ENCODE peak calls at places on chromosome 21, in ten cellular contexts. J is OCI-LY7; B is upper lobe of right lung; V is mammary epithelial cell; T is AG04450; H is CD8-positive, alpha-beta T cell; R is endothelial cell of umbilical vein; D is cardiac muscle cell; Q is astrocyte; X is ovary. C is an unnamed sample.

GRCh38 chr21:45513003-45513706 is 29.1 kb downstream of the SLC19A1 start:
- DNase-seq in Q (no peak), B (peak; percentile 82), R (no peak), V (no peak), H (no peak), T (no peak), X (peak; percentile 24), J (no peak), D (no peak), C (no peak)

GRCh38 chr21:41465176-41465781 is 39.2 kb downstream of the MX1 start:
- DNase-seq in X (no peak), T (no peak), V (no peak), B (no peak), J (no peak), R (no peak), Q (no peak), D (no peak), H (no peak), C (no peak)

GRCh38 chr21:15037894-15038293 is 26.9 kb downstream of the NRIP1 start:
- DNase-seq in V (no peak), R (no peak), Q (no peak), B (no peak), T (no peak), H (no peak), D (no peak), J (no peak), X (no peak), C (no peak)

GRCh38 chr21:32378956-32379355 is 13.9 kb downstream of the URB1 start:
- DNase-seq in D (no peak), T (no peak), B (no peak), R (no peak), V (no peak), Q (no peak), J (no peak), H (no peak), X (no peak), C (no peak)

GRCh38 chr21:33230518-33231324 is 983 bp downstream of the IFNAR2 start:
- DNase-seq in H (peak; percentile 44), X (no peak), T (no peak), B (peak; percentile 76), R (peak; percentile 83), V (peak; percentile 83), D (peak; percentile 58), J (peak; percentile 83), Q (peak; percentile 56), C (peak; percentile 77)

GRCh38 chr21:26719750-26720149 is 125.5 kb downstream of the ADAMTS1 start:
- DNase-seq in T (no peak), V (no peak), D (no peak), X (no peak), B (no peak), R (no peak), Q (no peak), H (no peak), J (no peak), C (no peak)

GRCh38 chr21:36487641-36488307 is 7.9 kb upstream of the CLDN14 start:
- DNase-seq in H (no peak), T (no peak), B (no peak), J (peak; percentile 14), D (peak; percentile 39), V (peak; percentile 87), R (peak; percentile 73), X (no peak), Q (peak; percentile 55), C (no peak)

GRCh38 chr21:29499734-29500343 is 201.1 kb downstream of the BACH1 start:
- DNase-seq in J (no peak), R (peak; percentile 28), T (no peak), V (peak; percentile 51), X (no peak), H (no peak), B (no peak), Q (no peak), D (peak; percentile 57), C (no peak)

GRCh38 chr21:45266518-45267389 is 20.9 kb downstream of the POFUT2 start:
- DNase-seq in B (peak; percentile 38), X (no peak), Q (peak; percentile 16), J (no peak), V (no peak), T (no peak), D (no peak), R (no peak), H (peak; percentile 55), C (no peak)

GRCh38 chr21:45261093-45261492 is 26.6 kb downstream of the POFUT2 start:
- DNase-seq in B (no peak), D (no peak), R (no peak), J (no peak), V (no peak), T (no peak), H (no peak), X (no peak), Q (no peak), C (peak; percentile 52)

GRCh38 chr21:29287383-29287782 is 11.3 kb upstream of the BACH1 start:
- DNase-seq in V (no peak), X (no peak), D (peak; percentile 44), H (no peak), T (no peak), Q (no peak), B (no peak), J (no peak), R (peak; percentile 60), C (no peak)

GRCh38 chr21:32096411-32096810 is 182.4 kb downstream of the MIS18A start:
- DNase-seq in T (no peak), B (no peak), Q (no peak), D (peak; percentile 12), J (peak; percentile 11), X (no peak), R (peak; percentile 17), H (no peak), V (no peak), C (no peak)

GRCh38 chr21:41751621-41752020 is 15.2 kb downstream of the RIPK4 start:
- DNase-seq in V (peak; percentile 87), J (no peak), T (no peak), R (no peak), D (no peak), B (peak; percentile 81), X (no peak), Q (no peak), H (no peak), C (no peak)

GRCh38 chr21:32257952-32258785 is 20.7 kb downstream of the MIS18A start:
- DNase-seq in R (peak; percentile 80), V (peak; percentile 68), H (peak; percentile 27), B (no peak), X (peak; percentile 73), J (peak; percentile 62), T (peak; percentile 54), Q (peak; percentile 61), D (peak; percentile 91), C (no peak)

GRCh38 chr21:45905196-45905595 is 76.4 kb upstream of the COL6A1 start:
- DNase-seq in X (no peak), D (no peak), V (no peak), B (no peak), Q (no peak), J (no peak), H (no peak), T (no peak), R (no peak), C (no peak)

GRCh38 chr21:45456014-45456835 is 51.3 kb downstream of the COL18A1 start:
- DNase-seq in D (no peak), B (no peak), X (no peak), V (no peak), Q (no peak), R (no peak), T (no peak), H (no peak), J (no peak), C (no peak)

GRCh38 chr21:26846036-26846931 is 1.1 kb upstream of the ADAMTS1 start:
- DNase-seq in J (no peak), T (no peak), R (peak; percentile 59), B (peak; percentile 86), H (no peak), Q (peak; percentile 47), D (peak; percentile 93), X (peak; percentile 92), V (peak; percentile 50), C (peak; percentile 92)

GRCh38 chr21:33121715-33122475 is 52.0 kb downstream of the OLIG1 start:
- DNase-seq in R (peak; percentile 16), V (peak; percentile 12), X (no peak), J (peak; percentile 56), T (no peak), B (no peak), H (no peak), D (peak; percentile 16), Q (peak; percentile 19), C (no peak)

GRCh38 chr21:37370152-37371040 is 3.8 kb downstream of the DYRK1A start:
- DNase-seq in V (peak; percentile 67), R (peak; percentile 89), H (no peak), J (peak; percentile 21), X (no peak), T (no peak), B (no peak), Q (peak; percentile 67), D (peak; percentile 61), C (no peak)

GRCh38 chr21:18517905-18518566 is 114.5 kb upstream of the TMPRSS15 start:
- DNase-seq in J (no peak), V (no peak), D (no peak), H (no peak), B (no peak), T (no peak), R (no peak), X (no peak), Q (no peak), C (no peak)
- H3K4me3 ChIP-seq in J (no peak overlapping the region), V (no peak overlapping the region), D (no peak overlapping the region), H (no peak overlapping the region), B (no peak overlapping the region), T (no peak overlapping the region), R (no peak overlapping the region), X (no peak overlapping the region), Q (no peak overlapping the region), C (no peak overlapping the region)

GRCh38 chr21:34517491-34518245 is 5.7 kb upstream of the KCNE1 start:
- DNase-seq in T (no peak), J (peak; percentile 43), R (peak; percentile 22), V (no peak), D (no peak), B (no peak), Q (no peak), X (no peak), H (no peak), C (no peak)
- TF ChIP-seq CTCF in T (peak; percentile 26), J (peak; percentile 60), R (peak; percentile 14), V (peak; percentile 55), D (peak; percentile 19), B (peak; percentile 37), Q (no peak), X (no peak), H (no peak), C (no peak)

DNA sequence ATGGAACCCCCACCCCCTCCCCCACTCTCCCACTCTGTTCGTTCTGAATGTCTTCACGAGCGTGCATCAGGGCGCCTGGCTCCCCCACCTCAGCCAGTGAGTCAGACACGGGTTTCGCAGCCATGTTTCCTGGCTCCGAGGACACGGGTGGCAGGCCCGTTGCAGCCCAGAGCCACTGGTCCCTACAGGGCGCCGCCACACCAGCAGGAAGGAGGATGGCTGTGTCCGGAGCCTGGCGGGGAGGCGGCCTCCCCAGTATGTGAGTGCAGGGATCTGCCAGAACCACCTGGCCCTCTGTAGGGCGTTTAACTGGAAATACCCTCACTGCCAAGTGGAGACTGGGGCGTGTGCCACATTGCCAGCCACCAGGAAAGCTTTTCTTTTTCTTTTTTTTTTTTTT is 18.5 kb downstream of the CSTB start:
- DNase-seq in T (no peak), Q (no peak), X (peak; percentile 48), H (no peak), D (no peak), J (no peak), B (no peak), R (no peak), V (no peak), C (no peak)
- H3K27ac ChIP-seq in T (peak overlapping the region; percentile 31), Q (no peak overlapping the region), X (peak overlapping the region; percentile 68), H (no peak overlapping the region), D (no peak overlapping the region), J (no peak overlapping the region), B (peak overlapping the region; percentile 71), R (no peak overlapping the region), V (no peak overlapping the region), C (peak overlapping the region; percentile 61)

GRCh38 chr21:38810826-38811164 is 5.1 kb downstream of the ETS2 start:
- DNase-seq in H (no peak), B (no peak), R (no peak), D (no peak), J (no peak), T (no peak), Q (no peak), X (no peak), V (no peak), C (no peak)
- H3K4me3 ChIP-seq in H (no peak overlapping the region), B (peak overlapping the region; percentile 99), R (no peak overlapping the region), D (no peak overlapping the region), J (no peak overlapping the region), T (peak overlapping the region; percentile 5), Q (no peak overlapping the region), X (no peak overlapping the region), V (no peak overlapping the region), C (no peak overlapping the region)